ENCODE peak calls at places on chromosomes 6 and 20, in six cellular contexts. One of them, this sample, is unnamed.

GRCh38 chr6:168037856-168038255 is 40.4 kb downstream of the KIF25 start:
- DNase-seq in GM12878: no peak
- DNase-seq in HCT116: no peak
- DNase-seq in HepG2: no peak
- DNase-seq in K562: no peak
- DNase-seq in H1: no peak
- DNase-seq in this sample: no peak

GRCh38 chr6:136403166-136403980 is 113.7 kb upstream of the BCLAF1 start:
- DNase-seq in H1: no peak
- DNase-seq in HCT116: peak; percentile 76
- DNase-seq in K562: peak; percentile 91
- DNase-seq in GM12878: no peak
- DNase-seq in HepG2: no peak
- DNase-seq in this sample: no peak

GRCh38 chr6:126804255-126805064 is 314.0 kb upstream of the RSPO3 start:
- DNase-seq in H1: no peak
- DNase-seq in K562: peak; percentile 6
- DNase-seq in HCT116: peak; percentile 19
- DNase-seq in GM12878: no peak
- DNase-seq in HepG2: peak; percentile 51
- DNase-seq in this sample: peak; percentile 15

GRCh38 chr6:166058064-166058739 is 109.4 kb downstream of the TBXT start:
- DNase-seq in HepG2: no peak
- DNase-seq in H1: no peak
- DNase-seq in GM12878: no peak
- DNase-seq in HCT116: no peak
- DNase-seq in K562: no peak
- DNase-seq in this sample: no peak

GRCh38 chr20:45959956-45960630 is 11.9 kb downstream of the ZNF335 start:
- DNase-seq in HepG2: no peak
- DNase-seq in K562: no peak
- DNase-seq in GM12878: peak; percentile 19
- DNase-seq in H1: no peak
- DNase-seq in HCT116: no peak
- DNase-seq in this sample: no peak

GRCh38 chr20:16940701-16941100 is 192.5 kb downstream of the OTOR start:
- DNase-seq in GM12878: no peak
- DNase-seq in HCT116: no peak
- DNase-seq in HepG2: no peak
- DNase-seq in K562: no peak
- DNase-seq in H1: no peak
- DNase-seq in this sample: peak; percentile 13

GRCh38 chr6:101980924-101981323 is 587.4 kb downstream of the GRIK2 start:
- DNase-seq in GM12878: no peak
- DNase-seq in HCT116: no peak
- DNase-seq in H1: no peak
- DNase-seq in K562: no peak
- DNase-seq in HepG2: no peak
- DNase-seq in this sample: no peak

GRCh38 chr20:57507477-57507876 is 17.5 kb downstream of the CTCFL start:
- DNase-seq in HepG2: no peak
- DNase-seq in HCT116: no peak
- DNase-seq in GM12878: no peak
- DNase-seq in K562: no peak
- DNase-seq in H1: no peak
- DNase-seq in this sample: no peak

GRCh38 chr6:77019081-77019480 is 444.2 kb downstream of the HTR1B start:
- DNase-seq in HepG2: no peak
- DNase-seq in K562: no peak
- DNase-seq in GM12878: no peak
- DNase-seq in HCT116: no peak
- DNase-seq in H1: no peak
- DNase-seq in this sample: no peak

GRCh38 chr6:33977606-33978438 is 168.1 kb downstream of the GRM4 start:
- DNase-seq in HCT116: no peak
- DNase-seq in H1: peak; percentile 37
- DNase-seq in K562: no peak
- DNase-seq in HepG2: no peak
- DNase-seq in GM12878: no peak
- DNase-seq in this sample: no peak

GRCh38 chr6:33980176-33980805 is 165.6 kb downstream of the GRM4 start:
- DNase-seq in HCT116: no peak
- DNase-seq in HepG2: no peak
- DNase-seq in K562: no peak
- DNase-seq in H1: peak; percentile 43
- DNase-seq in GM12878: no peak
- DNase-seq in this sample: no peak

GRCh38 chr6:33981421-33981820 is 164.5 kb downstream of the GRM4 start:
- DNase-seq in GM12878: no peak
- DNase-seq in K562: no peak
- DNase-seq in HCT116: no peak
- DNase-seq in H1: peak; percentile 22
- DNase-seq in HepG2: no peak
- DNase-seq in this sample: no peak

GRCh38 chr6:33978593-33979150 is 167.2 kb downstream of the GRM4 start:
- DNase-seq in H1: no peak
- DNase-seq in GM12878: no peak
- DNase-seq in K562: no peak
- DNase-seq in HCT116: no peak
- DNase-seq in HepG2: no peak
- DNase-seq in this sample: no peak

GRCh38 chr6:33979750-33980149 is 166.1 kb downstream of the GRM4 start:
- DNase-seq in GM12878: no peak
- DNase-seq in HCT116: no peak
- DNase-seq in K562: no peak
- DNase-seq in H1: peak; percentile 31
- DNase-seq in HepG2: no peak
- DNase-seq in this sample: no peak
- TF ChIP-seq ZNF274 in GM12878: no peak
- TF ChIP-seq ZNF274 in HCT116: no peak
- TF ChIP-seq ZNF274 in K562: no peak
- TF ChIP-seq ZNF274 in H1: no peak
- TF ChIP-seq ZNF274 in HepG2: no peak
- TF ChIP-seq ZNF274 in this sample: no peak

GRCh38 chr20:51216850-51217249 is 193.9 kb upstream of the KCNG1 start:
- DNase-seq in H1: no peak
- DNase-seq in HCT116: no peak
- DNase-seq in HepG2: no peak
- DNase-seq in K562: no peak
- DNase-seq in GM12878: no peak
- DNase-seq in this sample: no peak
- H3K9ac ChIP-seq in H1: no peak overlapping the region
- H3K9ac ChIP-seq in HCT116: no peak overlapping the region
- H3K9ac ChIP-seq in HepG2: no peak overlapping the region
- H3K9ac ChIP-seq in K562: no peak overlapping the region
- H3K9ac ChIP-seq in GM12878: no peak overlapping the region
- H3K9ac ChIP-seq in this sample: no peak overlapping the region

GRCh38 chr20:62591122-62591468 is 51.2 kb upstream of the SLCO4A1 start:
- DNase-seq in H1: no peak
- DNase-seq in K562: no peak
- DNase-seq in GM12878: no peak
- DNase-seq in HepG2: no peak
- DNase-seq in HCT116: no peak
- DNase-seq in this sample: no peak

GRCh38 chr20:62589720-62590119 is 52.6 kb upstream of the SLCO4A1 start:
- DNase-seq in H1: no peak
- DNase-seq in HCT116: no peak
- DNase-seq in K562: no peak
- DNase-seq in HepG2: no peak
- DNase-seq in GM12878: no peak
- DNase-seq in this sample: no peak

GRCh38 chr20:62591591-62591990 is 50.7 kb upstream of the SLCO4A1 start:
- DNase-seq in HepG2: no peak
- DNase-seq in HCT116: no peak
- DNase-seq in K562: no peak
- DNase-seq in GM12878: no peak
- DNase-seq in H1: no peak
- DNase-seq in this sample: no peak

GRCh38 chr20:62589150-62589498 is 53.2 kb upstream of the SLCO4A1 start:
- DNase-seq in HepG2: no peak
- DNase-seq in HCT116: no peak
- DNase-seq in K562: no peak
- DNase-seq in GM12878: no peak
- DNase-seq in H1: no peak
- DNase-seq in this sample: no peak

DNA sequence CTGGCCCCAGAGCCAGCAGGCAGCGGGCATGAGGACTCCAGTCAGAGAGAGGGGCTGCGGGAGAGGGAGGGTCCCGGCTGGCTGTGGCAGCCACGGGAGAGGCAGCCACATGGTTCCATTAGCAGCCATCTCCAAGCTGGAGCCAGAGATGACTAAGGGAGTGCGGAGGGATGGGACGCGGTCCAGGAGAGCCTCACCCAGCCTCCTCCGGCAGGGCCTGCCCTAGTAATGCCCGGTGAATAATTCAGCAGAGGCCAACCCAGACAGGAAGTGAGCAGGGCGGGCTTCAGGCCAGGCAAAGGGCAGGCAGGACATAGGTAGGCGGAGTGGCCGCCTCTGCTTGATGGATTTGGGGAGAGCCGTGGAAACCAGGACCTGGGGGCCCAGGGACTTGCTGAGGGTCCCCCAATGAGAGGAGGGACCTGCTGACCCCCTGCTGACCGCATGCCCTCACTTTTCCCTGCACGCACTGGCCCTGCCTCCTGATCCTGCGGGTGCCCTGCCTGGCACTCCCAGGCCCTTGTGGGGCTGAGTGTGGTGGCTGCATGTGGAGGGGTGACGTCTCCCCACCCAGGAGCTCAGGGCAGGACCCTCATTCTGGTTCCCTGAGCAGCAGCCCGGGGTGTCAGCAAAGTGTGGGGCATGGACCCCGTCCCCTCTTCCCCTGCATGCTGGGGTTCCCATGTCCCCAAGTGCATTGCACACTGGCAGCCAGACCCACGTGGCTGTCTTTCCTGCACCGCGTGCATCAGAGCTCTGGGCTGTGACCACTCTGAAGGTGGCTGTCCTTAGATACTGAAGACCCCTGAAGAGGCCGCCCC is 51.8 kb upstream of the SLCO4A1 start:
- DNase-seq in GM12878: no peak
- DNase-seq in K562: no peak
- DNase-seq in H1: no peak
- DNase-seq in HepG2: no peak
- DNase-seq in HCT116: no peak
- DNase-seq in this sample: no peak
- TF ChIP-seq ZNF274 in GM12878: no peak
- TF ChIP-seq ZNF274 in K562: no peak
- TF ChIP-seq ZNF274 in H1: no peak
- TF ChIP-seq ZNF274 in HepG2: no peak
- TF ChIP-seq ZNF274 in HCT116: no peak
- TF ChIP-seq ZNF274 in this sample: no peak

DNA sequence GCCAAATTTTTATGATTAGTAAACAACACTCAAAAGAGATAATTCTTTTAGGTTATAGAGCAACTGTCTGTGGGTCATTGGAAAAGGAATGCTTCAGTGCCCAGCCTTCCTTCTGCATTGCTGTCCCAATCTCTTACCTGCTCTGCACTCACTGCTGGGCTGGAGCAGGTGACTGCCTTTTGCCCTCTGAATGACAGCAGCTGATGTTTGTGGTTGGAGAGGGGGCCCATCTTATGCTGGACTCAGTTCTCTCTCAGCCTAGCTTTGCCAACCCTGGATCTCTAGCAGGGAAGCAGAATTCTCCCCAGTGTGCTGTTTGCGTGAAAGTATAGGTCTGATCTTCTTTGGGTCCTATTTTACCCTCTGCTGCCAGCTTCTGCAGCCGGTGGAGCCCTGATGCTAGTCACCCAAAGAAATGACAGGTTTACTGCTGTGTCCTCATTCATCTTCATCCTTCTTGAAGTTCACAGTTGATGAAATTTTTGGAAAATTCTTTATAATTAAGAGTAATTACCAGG is 193.5 kb downstream of the ARID1B start:
- DNase-seq in HepG2: no peak
- DNase-seq in GM12878: no peak
- DNase-seq in HCT116: no peak
- DNase-seq in H1: no peak
- DNase-seq in K562: no peak
- DNase-seq in this sample: no peak
- H3K9ac ChIP-seq in HepG2: no peak overlapping the region
- H3K9ac ChIP-seq in GM12878: no peak overlapping the region
- H3K9ac ChIP-seq in HCT116: no peak overlapping the region
- H3K9ac ChIP-seq in H1: no peak overlapping the region
- H3K9ac ChIP-seq in K562: no peak overlapping the region
- H3K9ac ChIP-seq in this sample: no peak overlapping the region

GRCh38 chr6:158287047-158287446 is 25.2 kb upstream of the TULP4 start:
- DNase-seq in K562: no peak
- DNase-seq in GM12878: no peak
- DNase-seq in H1: no peak
- DNase-seq in HCT116: no peak
- DNase-seq in HepG2: no peak
- DNase-seq in this sample: no peak

GRCh38 chr6:158286413-158286812 is 25.9 kb upstream of the TULP4 start:
- DNase-seq in HepG2: no peak
- DNase-seq in HCT116: no peak
- DNase-seq in H1: no peak
- DNase-seq in K562: no peak
- DNase-seq in GM12878: no peak
- DNase-seq in this sample: no peak

GRCh38 chr6:158285321-158285960 is 26.8 kb upstream of the TULP4 start:
- DNase-seq in GM12878: no peak
- DNase-seq in HCT116: no peak
- DNase-seq in H1: no peak
- DNase-seq in K562: no peak
- DNase-seq in HepG2: no peak
- DNase-seq in this sample: no peak

GRCh38 chr6:158284340-158285210 is 27.7 kb upstream of the TULP4 start:
- DNase-seq in K562: no peak
- DNase-seq in H1: no peak
- DNase-seq in GM12878: no peak
- DNase-seq in HepG2: no peak
- DNase-seq in HCT116: no peak
- DNase-seq in this sample: peak; percentile 11

GRCh38 chr6:158283304-158284005 is 28.8 kb upstream of the TULP4 start:
- DNase-seq in K562: no peak
- DNase-seq in HepG2: no peak
- DNase-seq in H1: no peak
- DNase-seq in HCT116: no peak
- DNase-seq in GM12878: no peak
- DNase-seq in this sample: peak; percentile 20
- TF ChIP-seq ZNF274 in K562: no peak
- TF ChIP-seq ZNF274 in HepG2: no peak
- TF ChIP-seq ZNF274 in H1: no peak
- TF ChIP-seq ZNF274 in HCT116: no peak
- TF ChIP-seq ZNF274 in GM12878: no peak
- TF ChIP-seq ZNF274 in this sample: no peak